ENCODE peak calls at places on chromosomes 12 and 14, in ten cellular contexts. F is neuronal stem cell, W is RWPE1, A is glomerular endothelial cell, Z is pons, R is OCI-LY7, V is transverse colon, Q is GDM1, U is GM12864, S is Peyer's patch. C is an unnamed sample.

GRCh38 chr12:100393202-100393601 is 36.3 kb downstream of the SLC17A8 start:
- DNase-seq in F (no peak), W (no peak), A (no peak), Z (no peak), R (no peak), V (no peak), Q (no peak), U (no peak), S (no peak), C (no peak)

GRCh38 chr12:96495841-96496545 is 6.6 kb downstream of the CFAP54 start:
- DNase-seq in F (no peak), W (no peak), A (no peak), Z (no peak), R (no peak), V (no peak), Q (no peak), U (no peak), S (no peak), C (no peak)

GRCh38 chr12:131057211-131057721 is 103.6 kb downstream of the ADGRD1 start:
- DNase-seq in F (no peak), W (no peak), A (no peak), Z (peak; percentile 16), R (no peak), V (no peak), Q (no peak), U (no peak), S (peak; percentile 39), C (no peak)

GRCh38 chr12:1978078-1978477 is 26.2 kb downstream of the DCP1B start:
- DNase-seq in F (no peak), W (no peak), A (no peak), Z (no peak), R (no peak), V (no peak), Q (no peak), U (no peak), S (no peak), C (no peak)

GRCh38 chr14:69138189-69138535 is 14.8 kb downstream of the DCAF5 start:
- DNase-seq in F (no peak), W (peak; percentile 34), A (no peak), Z (no peak), R (no peak), V (no peak), Q (no peak), U (no peak), S (no peak), C (peak; percentile 69)

GRCh38 chr12:43806737-43807072 is 588 bp upstream of the TWF1 start:
- DNase-seq in F (no peak), W (no peak), A (no peak), Z (no peak), R (peak; percentile 29), V (no peak), Q (no peak), U (no peak), S (no peak), C (no peak)

GRCh38 chr14:36254020-36254614 is 66.3 kb downstream of the MBIP start:
- DNase-seq in F (no peak), W (no peak), A (no peak), Z (no peak), R (no peak), V (no peak), Q (no peak), U (no peak), S (no peak), C (peak; percentile 24)

GRCh38 chr14:81302613-81303012 is 81.9 kb upstream of the GTF2A1 start:
- DNase-seq in F (no peak), W (no peak), A (no peak), Z (no peak), R (peak; percentile 35), V (no peak), Q (no peak), U (no peak), S (no peak), C (no peak)

GRCh38 chr14:65750906-65751305 is 338.4 kb downstream of the FUT8 start:
- DNase-seq in F (no peak), W (no peak), A (no peak), Z (no peak), R (no peak), V (no peak), Q (no peak), U (no peak), S (no peak), C (no peak)

GRCh38 chr12:66541446-66541845 is 137.4 kb downstream of the GRIP1 start:
- DNase-seq in F (no peak), W (no peak), A (no peak), Z (no peak), R (no peak), V (no peak), Q (no peak), U (no peak), S (no peak), C (no peak)

GRCh38 chr14:69242311-69243224 is 17.4 kb upstream of the GALNT16 start:
- DNase-seq in F (peak; percentile 63), W (peak; percentile 79), A (peak; percentile 47), Z (peak; percentile 84), R (peak; percentile 74), V (peak; percentile 50), Q (peak; percentile 33), U (peak; percentile 37), S (no peak), C (peak; percentile 83)

GRCh38 chr14:57209561-57209960 is 59.1 kb downstream of the EXOC5 start:
- DNase-seq in F (no peak), W (no peak), A (no peak), Z (no peak), R (no peak), V (no peak), Q (no peak), U (no peak), S (no peak), C (peak; percentile 35)

GRCh38 chr12:1324099-1324498 is 270.3 kb downstream of the FBXL14 start:
- DNase-seq in F (no peak), W (no peak), A (no peak), Z (no peak), R (no peak), V (no peak), Q (no peak), U (no peak), S (no peak), C (no peak)

GRCh38 chr14:37592288-37593274 is 2.5 kb downstream of the FOXA1 start:
- DNase-seq in F (peak; percentile 21), W (no peak), A (no peak), Z (no peak), R (no peak), V (peak; percentile 31), Q (no peak), U (no peak), S (peak; percentile 66), C (no peak)

GRCh38 chr12:105409881-105410471 is 79.5 kb downstream of the C12orf75 start:
- DNase-seq in F (no peak), W (no peak), A (no peak), Z (no peak), R (no peak), V (no peak), Q (peak; percentile 33), U (no peak), S (no peak), C (peak; percentile 66)

C was measured in AG08395.